ENCODE peak calls at places on chromosomes 3 and 15, in seven cellular contexts. S, W, N, I, X, T and C are unnamed samples.

GRCh38 chr3:38116471-38117162 is 20.3 kb downstream of the ACAA1 start:
- DNase-seq in X (no peak), S (no peak), I (no peak), W (peak), T (no peak), N (peak), C (peak)

GRCh38 chr3:141851411-141851810 is 25.0 kb upstream of the ATP1B3 start:
- DNase-seq in S (no peak), T (no peak), X (no peak), N (no peak), I (no peak), W (no peak), C (no peak)

GRCh38 chr3:188343894-188344293 is 189.9 kb downstream of the LPP start:
- DNase-seq in X (no peak), S (no peak), I (no peak), W (peak), T (no peak), N (no peak), C (no peak)

GRCh38 chr3:178802993-178803693 is 266.9 kb downstream of the KCNMB2 start:
- DNase-seq in I (no peak), X (no peak), W (no peak), N (no peak), S (no peak), T (no peak), C (no peak)

GRCh38 chr3:133854264-133854663 is 41.4 kb downstream of the RAB6B start:
- DNase-seq in N (no peak), W (no peak), S (no peak), T (no peak), X (no peak), I (no peak), C (peak)

GRCh38 chr15:101613130-101614000 is 38.8 kb downstream of the TM2D3 start:
- DNase-seq in I (no peak), W (peak), S (peak), T (peak), N (peak), X (no peak), C (no peak)

GRCh38 chr3:17580901-17581300 is 161.5 kb downstream of the TBC1D5 start:
- DNase-seq in S (no peak), T (no peak), I (no peak), W (no peak), X (no peak), N (no peak), C (no peak)

GRCh38 chr15:70289191-70289955 is 191.7 kb upstream of the TLE3 start:
- DNase-seq in I (no peak), X (peak), W (peak), N (no peak), S (no peak), T (no peak), C (no peak)

GRCh38 chr3:114350271-114350670 is 56.4 kb downstream of the TIGIT start:
- DNase-seq in N (no peak), W (no peak), T (no peak), X (no peak), I (no peak), S (no peak), C (no peak)

GRCh38 chr3:131020122-131020693 is 6.4 kb downstream of the ASTE1 start:
- DNase-seq in W (no peak), T (no peak), N (no peak), X (peak), I (no peak), S (no peak), C (no peak)

GRCh38 chr15:45399381-45400212 is 21.3 kb upstream of the GATM start:
- DNase-seq in X (peak), N (no peak), W (peak), T (no peak), I (no peak), S (no peak), C (no peak)

GRCh38 chr3:46970391-46971091 is 6.0 kb downstream of the CCDC12 start:
- DNase-seq in S (no peak), N (no peak), X (peak), W (no peak), T (no peak), I (no peak), C (no peak)

GRCh38 chr3:72380193-72380592 is 468.1 kb downstream of the SHQ1 start:
- DNase-seq in X (peak), T (no peak), W (peak), N (no peak), S (no peak), I (no peak), C (no peak)

GRCh38 chr3:120560304-120561250 is 35.6 kb upstream of the NDUFB4 start:
- DNase-seq in W (peak), N (no peak), T (no peak), S (no peak), X (no peak), I (no peak), C (no peak)

GRCh38 chr15:85329561-85330421 is 50.6 kb upstream of the AKAP13 start:
- DNase-seq in N (peak), W (peak), X (peak), T (peak), I (no peak), S (peak), C (no peak)

GRCh38 chr15:33028495-33028894 is 166.0 kb downstream of the FMN1 start:
- DNase-seq in I (no peak), W (peak), X (peak), S (no peak), N (no peak), T (no peak), C (no peak)

GRCh38 chr3:119145500-119146167 is at the start of gene TEX55:
- DNase-seq in X (peak), W (peak), T (no peak), I (no peak), S (no peak), N (peak), C (peak)

GRCh38 chr3:20040476-20041196 is 390 bp downstream of the KAT2B start:
- DNase-seq in I (peak), T (peak), W (peak), N (peak), X (peak), S (peak), C (peak)

GRCh38 chr3:68363801-68364200 is 568.5 kb downstream of the TAFA4 start:
- DNase-seq in S (no peak), I (no peak), N (no peak), X (no peak), W (no peak), T (no peak), C (no peak)

GRCh38 chr3:88311826-88312225 is 162.1 kb downstream of the C3orf38 start:
- DNase-seq in T (no peak), N (no peak), S (no peak), W (no peak), I (no peak), X (no peak), C (no peak)

GRCh38 chr3:111733154-111733553 is 125.9 kb upstream of the PHLDB2 start:
- DNase-seq in X (no peak), N (no peak), I (no peak), T (no peak), S (no peak), W (no peak), C (no peak)

GRCh38 chr3:42707620-42708355 is 5.2 kb upstream of the HHATL start:
- DNase-seq in T (no peak), W (no peak), I (peak), N (no peak), S (no peak), X (no peak), C (no peak)
- TF ChIP-seq CTCF in T (no peak), W (no peak), I (no peak), N (no peak), S (no peak), X (no peak), C (no peak)

GRCh38 chr3:32782417-32782816 is 35.4 kb upstream of the TRIM71 start:
- DNase-seq in I (no peak), S (no peak), W (no peak), N (no peak), X (no peak), T (no peak), C (no peak)
- H3K4me3 ChIP-seq in I (no peak), S (no peak), W (no peak), N (no peak), X (no peak), T (no peak), C (no peak)

GRCh38 chr3:128850544-128850943 is 28.9 kb upstream of the ACAD9 start:
- DNase-seq in N (no peak), I (no peak), X (no peak), S (no peak), T (no peak), W (no peak), C (no peak)
- TF ChIP-seq CTCF in N (no peak), I (no peak), X (no peak), S (no peak), T (no peak), W (no peak), C (no peak)

GRCh38 chr3:14440168-14440518 is 37.7 kb downstream of the SLC6A6 start:
- DNase-seq in S (no peak), X (no peak), T (no peak), I (no peak), W (no peak), N (no peak), C (no peak)

GRCh38 chr3:14440531-14441239 is 38.3 kb downstream of the SLC6A6 start:
- DNase-seq in N (no peak), I (no peak), X (no peak), S (no peak), T (no peak), W (peak), C (no peak)

GRCh38 chr3:14438262-14438661 is 35.9 kb downstream of the SLC6A6 start:
- DNase-seq in X (no peak), I (no peak), T (no peak), S (no peak), N (no peak), W (no peak), C (no peak)

GRCh38 chr3:14439501-14440167 is 37.2 kb downstream of the SLC6A6 start:
- DNase-seq in T (peak), S (peak), X (no peak), I (no peak), N (peak), W (peak), C (no peak)

DNA sequence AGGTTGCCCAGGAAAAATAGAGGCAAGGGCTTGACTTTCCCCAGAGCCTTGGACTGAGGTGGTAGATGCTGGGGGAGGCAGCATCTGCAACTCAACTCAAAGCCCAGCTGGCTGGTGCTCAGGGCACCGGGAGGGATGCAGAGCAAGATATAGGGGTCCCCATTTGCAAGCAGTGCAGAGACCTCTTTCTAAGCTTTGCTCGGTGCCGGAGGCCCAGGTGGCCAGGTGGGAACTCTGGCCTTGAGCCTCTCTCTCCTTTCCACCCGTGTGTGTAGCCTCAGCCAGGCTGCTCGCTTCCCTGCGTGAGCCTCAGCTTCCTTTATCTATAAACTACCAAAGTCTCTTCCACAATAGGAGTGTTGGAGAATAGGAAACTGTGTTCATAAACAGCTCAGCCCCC is 36.5 kb downstream of the SLC6A6 start:
- DNase-seq in N (no peak), I (no peak), S (no peak), T (no peak), W (no peak), X (no peak), C (no peak)
- H3K4me3 ChIP-seq in N (no peak), I (no peak), S (no peak), T (no peak), W (no peak), X (no peak), C (no peak)

GRCh38 chr15:49901867-49902775 is 216.9 kb downstream of the ATP8B4 start:
- DNase-seq in W (peak), X (peak), S (no peak), I (no peak), T (no peak), N (no peak), C (no peak)
- TF ChIP-seq CTCF in W (peak), X (peak), S (peak), I (peak), T (peak), N (no peak), C (no peak)

GRCh38 chr3:13376091-13376490 is 44.0 kb downstream of the NUP210 start:
- DNase-seq in T (no peak), N (no peak), W (no peak), I (no peak), X (no peak), S (no peak), C (no peak)

GRCh38 chr3:13377021-13377420 is 43.1 kb downstream of the NUP210 start:
- DNase-seq in T (no peak), X (no peak), W (no peak), I (no peak), N (no peak), S (no peak), C (no peak)

GRCh38 chr3:13378155-13378554 is 42.0 kb downstream of the NUP210 start:
- DNase-seq in N (no peak), I (no peak), T (no peak), S (no peak), X (peak), W (peak), C (no peak)

GRCh38 chr3:13380991-13381390 is 39.1 kb downstream of the NUP210 start:
- DNase-seq in W (no peak), T (no peak), I (no peak), S (no peak), X (no peak), N (no peak), C (no peak)

DNA sequence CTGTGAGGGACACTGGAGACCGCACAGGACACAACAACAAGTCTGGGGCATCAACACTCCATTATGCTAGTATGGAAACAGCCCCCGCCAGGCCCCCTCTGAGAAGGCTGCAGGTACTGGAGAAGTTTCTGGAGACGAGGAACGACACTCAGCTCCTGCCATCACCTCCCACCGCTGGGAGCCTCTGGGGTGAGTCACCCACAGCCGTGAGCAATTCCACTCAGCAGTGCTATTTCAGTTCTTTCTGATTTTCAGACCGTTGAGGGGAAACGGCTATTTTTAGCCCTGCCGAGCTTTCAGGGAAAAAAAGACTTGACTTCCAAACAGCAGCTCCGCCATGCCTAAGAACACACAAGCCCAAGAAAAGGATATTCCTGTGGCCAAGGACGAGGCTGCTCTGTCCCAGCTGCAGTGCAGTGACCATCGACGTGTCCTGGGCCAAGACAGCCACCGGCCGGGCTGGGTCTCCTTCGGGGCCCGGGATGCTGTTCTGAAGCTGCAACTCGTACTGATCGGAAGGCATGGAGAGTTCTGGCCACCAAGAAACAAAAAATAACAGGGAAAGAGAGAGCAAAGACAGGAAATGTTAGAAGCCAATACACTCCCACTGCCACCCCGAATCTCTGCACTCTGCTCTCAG is 40.8 kb downstream of the NUP210 start:
- DNase-seq in N (no peak), S (no peak), X (peak), W (peak), T (no peak), I (peak), C (no peak)
- H3K4me3 ChIP-seq in N (no peak), S (no peak), X (no peak), W (no peak), T (no peak), I (no peak), C (no peak)

DNA sequence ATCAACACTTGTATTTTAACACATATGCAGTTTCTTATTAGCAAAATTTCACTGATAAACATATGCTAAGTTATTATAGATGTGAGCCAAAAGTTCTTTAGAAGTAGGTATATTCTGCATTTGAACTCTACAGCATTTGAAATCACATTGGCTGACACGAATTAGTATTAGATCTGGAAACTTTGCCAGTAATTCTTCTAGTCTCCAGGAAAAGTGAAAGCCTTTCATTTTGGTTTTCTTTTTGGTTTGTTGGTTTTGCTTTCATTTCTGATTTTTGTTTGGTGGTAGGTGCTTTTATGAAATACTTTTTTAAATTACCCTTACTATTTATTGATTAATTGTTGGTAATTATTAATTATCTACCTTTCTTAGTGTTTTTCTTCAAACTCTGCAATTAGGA is 72.9 kb downstream of the RBMS3 start:
- DNase-seq in W (no peak), N (no peak), S (no peak), X (no peak), T (no peak), I (no peak), C (no peak)
- TF ChIP-seq CTCF in W (no peak), N (no peak), S (no peak), X (no peak), T (no peak), I (no peak), C (no peak)

GRCh38 chr15:99141943-99142342 is 37.1 kb downstream of the SYNM start:
- DNase-seq in X (no peak), T (no peak), N (no peak), S (no peak), W (no peak), I (no peak), C (peak)

GRCh38 chr15:99139276-99139675 is 34.4 kb downstream of the SYNM start:
- DNase-seq in W (no peak), S (no peak), T (no peak), X (no peak), N (no peak), I (no peak), C (no peak)

GRCh38 chr15:99142562-99142961 is 37.7 kb downstream of the SYNM start:
- DNase-seq in I (no peak), T (no peak), X (no peak), N (no peak), W (no peak), S (no peak), C (no peak)

GRCh38 chr15:99138491-99138982 is 33.7 kb downstream of the SYNM start:
- DNase-seq in T (no peak), X (no peak), N (no peak), S (no peak), I (no peak), W (no peak), C (no peak)

DNA sequence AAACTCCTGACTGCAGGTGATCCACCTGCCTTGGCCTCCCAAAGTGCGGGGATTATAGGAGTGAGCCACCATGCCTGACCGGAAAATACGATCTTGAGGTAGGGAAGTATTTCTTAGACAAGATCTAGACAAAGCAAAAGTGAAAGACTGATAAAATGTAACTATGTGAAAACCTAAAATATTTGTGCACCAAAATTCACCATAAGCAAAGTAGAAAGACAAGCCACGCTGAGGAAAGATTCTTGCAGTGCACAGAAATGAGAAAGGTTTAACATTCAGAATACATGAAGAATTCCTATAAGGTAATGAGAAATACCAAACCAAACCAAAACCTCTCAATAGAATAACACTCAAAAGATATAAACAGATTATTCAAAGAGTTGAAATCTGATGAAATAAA is 35.7 kb downstream of the SYNM start:
- DNase-seq in N (no peak), T (no peak), I (no peak), X (no peak), W (no peak), S (no peak), C (no peak)
- H3K4me3 ChIP-seq in N (no peak), T (no peak), I (no peak), X (no peak), W (no peak), S (no peak), C (no peak)

DNA sequence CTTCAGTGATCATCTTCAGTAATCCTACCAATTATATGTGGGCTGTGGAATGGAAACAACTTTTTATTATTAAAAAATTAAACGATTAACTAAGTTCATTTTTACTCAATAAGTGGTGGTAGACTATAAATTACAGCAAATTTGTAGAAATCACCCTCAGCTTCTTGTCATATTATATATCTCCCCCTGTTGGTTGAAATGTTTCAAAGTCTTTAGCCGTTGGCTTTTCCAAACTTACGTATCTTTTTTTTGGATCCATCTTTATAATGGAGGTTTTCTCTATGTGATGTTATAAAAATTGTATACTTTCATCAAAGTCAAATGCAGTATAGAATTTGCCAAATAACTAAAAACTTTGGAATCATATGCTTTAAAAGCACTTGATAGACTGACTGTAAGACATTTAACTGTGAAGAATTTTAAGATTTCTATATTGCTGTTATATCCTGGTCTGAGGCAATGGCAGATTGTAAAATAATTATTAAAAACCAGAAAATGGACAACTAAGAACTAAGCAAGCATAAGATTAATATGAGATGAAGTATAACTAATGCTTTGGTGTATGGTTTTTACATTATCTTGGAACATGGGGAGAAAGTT is 44.7 kb downstream of the ATP11B start:
- DNase-seq in S (no peak), I (no peak), N (no peak), W (peak), X (peak), T (no peak), C (no peak)
- TF ChIP-seq CTCF in S (no peak), I (peak), N (peak), W (peak), X (peak), T (no peak), C (no peak)